ENCODE peak calls at places on chromosomes 11 and 22, in four cellular contexts. P, E, R and S are unnamed samples.
A peak's percentile ranks its signal among the peaks of the same experiment; 100 is the strongest.

GRCh38 chr11:27244900-27245299 is 118.1 kb downstream of the CCDC34 start:
- DNase-seq in P (no peak), E (no peak), R (no peak), S (no peak)

GRCh38 chr11:1453611-1454386 is 32.8 kb downstream of the MOB2 start:
- DNase-seq in P (no peak), E (no peak), R (peak; percentile 41), S (no peak)

GRCh38 chr11:9138612-9139579 is 47.5 kb upstream of the SCUBE2 start:
- DNase-seq in P (no peak), E (peak; percentile 58), R (no peak), S (peak; percentile 81)

GRCh38 chr11:128734439-128735224 is 40.8 kb downstream of the FLI1 start:
- DNase-seq in P (no peak), E (no peak), R (no peak), S (no peak)

GRCh38 chr11:12331239-12331874 is 46.0 kb upstream of the PARVA start:
- DNase-seq in P (peak; percentile 77), E (peak; percentile 84), R (peak; percentile 71), S (peak; percentile 71)

GRCh38 chr22:23227380-23227779 is 47.1 kb downstream of the BCR start:
- DNase-seq in P (no peak), E (no peak), R (no peak), S (no peak)

GRCh38 chr11:134630896-134631295 is 218.9 kb upstream of the B3GAT1 start:
- DNase-seq in P (no peak), E (no peak), R (no peak), S (no peak)

GRCh38 chr11:134944131-134944530 is 532.1 kb upstream of the B3GAT1 start:
- DNase-seq in P (no peak), E (no peak), R (no peak), S (no peak)

GRCh38 chr11:35539781-35540281 is 14.4 kb upstream of the PAMR1 start:
- DNase-seq in P (peak; percentile 38), E (no peak), R (no peak), S (no peak)